ENCODE peak calls at places on chromosomes 13 and 19, in four cellular contexts. C is SK-N-SH, R is H1, G is WTC11. K is an unnamed sample.

GRCh38 chr19:391726-392374 is 17.1 kb downstream of the C2CD4C start:
- DNase-seq in C (no peak), R (no peak), G (no peak), K (no peak)

GRCh38 chr13:29125934-29126424 is 305.8 kb downstream of the MTUS2 start:
- DNase-seq in C (no peak), R (no peak), G (no peak), K (no peak)

GRCh38 chr19:43455321-43456113 is 9.9 kb downstream of the LYPD3 start:
- DNase-seq in C (no peak), R (no peak), G (no peak), K (no peak)

GRCh38 chr19:55369651-55370304 is 485 bp downstream of the IL11 start:
- DNase-seq in C (peak), R (peak), G (peak), K (peak)

GRCh38 chr13:99505814-99506269 is 4.6 kb downstream of the TM9SF2 start:
- DNase-seq in C (peak), R (no peak), G (no peak), K (no peak)

GRCh38 chr13:40480012-40480914 is 186.2 kb downstream of the FOXO1 start:
- DNase-seq in C (no peak), R (no peak), G (no peak), K (no peak)

GRCh38 chr13:41308241-41308640 is 2.8 kb upstream of the NAA16 start:
- DNase-seq in C (no peak), R (no peak), G (no peak), K (no peak)

GRCh38 chr19:38831142-38831605 is 420 bp downstream of the ECH1 start:
- DNase-seq in C (peak), R (no peak), G (peak), K (peak)

GRCh38 chr13:59680429-59681024 is 483.2 kb downstream of the DIAPH3 start:
- DNase-seq in C (no peak), R (no peak), G (no peak), K (peak)

GRCh38 chr19:27746691-27747380 is 1466.1 kb downstream of the UQCRFS1 start:
- DNase-seq in C (peak), R (peak), G (peak), K (peak)

GRCh38 chr13:37187110-37187509 is 81.6 kb upstream of the CSNK1A1L start:
- DNase-seq in C (no peak), R (no peak), G (no peak), K (no peak)

GRCh38 chr13:51003642-51004041 is 94.1 kb downstream of the RNASEH2B start:
- DNase-seq in C (no peak), R (no peak), G (no peak), K (no peak)

GRCh38 chr13:72293206-72293605 is 426.2 kb upstream of the DACH1 start:
- DNase-seq in C (no peak), R (no peak), G (no peak), K (no peak)

GRCh38 chr13:98334620-98335205 is 157.6 kb upstream of the RNF113B start:
- DNase-seq in C (no peak), R (no peak), G (no peak), K (no peak)

GRCh38 chr19:47994209-47994802 is at the start of gene ELSPBP1:
- DNase-seq in C (no peak), R (no peak), G (no peak), K (no peak)

GRCh38 chr19:13091400-13092161 is 11.1 kb downstream of the LYL1 start:
- DNase-seq in C (peak), R (peak), G (peak), K (no peak)

GRCh38 chr19:46288896-46289588 is 7.8 kb upstream of the HIF3A start:
- DNase-seq in C (no peak), R (no peak), G (no peak), K (no peak)

GRCh38 chr13:71864981-71865857 is 1.8 kb downstream of the DACH1 start:
- DNase-seq in C (peak), R (peak), G (peak), K (no peak)

GRCh38 chr19:29680447-29680846 is 15.2 kb downstream of the PLEKHF1 start:
- DNase-seq in C (no peak), R (no peak), G (no peak), K (no peak)

GRCh38 chr19:54138777-54139256 is 1.3 kb downstream of the CNOT3 start:
- DNase-seq in C (no peak), R (no peak), G (no peak), K (no peak)

GRCh38 chr19:54137913-54138776 is 583 bp downstream of the CNOT3 start:
- DNase-seq in C (peak), R (peak), G (no peak), K (peak)

GRCh38 chr19:54141356-54141755 is 3.8 kb downstream of the CNOT3 start:
- DNase-seq in C (no peak), R (no peak), G (no peak), K (no peak)

GRCh38 chr19:54145541-54146158 is 8.1 kb downstream of the CNOT3 start:
- DNase-seq in C (no peak), R (no peak), G (no peak), K (no peak)

GRCh38 chr19:54142166-54142780 is 4.7 kb downstream of the CNOT3 start:
- DNase-seq in C (no peak), R (no peak), G (no peak), K (no peak)
- TF ChIP-seq TEAD4 in C (no peak), R (no peak), G (no peak), K (no peak)

GRCh38 chr13:112756081-112756480 is 66.2 kb downstream of the ATP11A start:
- DNase-seq in C (no peak), R (no peak), G (no peak), K (no peak)
- TF ChIP-seq TEAD4 in C (no peak), R (no peak), G (no peak), K (no peak)

GRCh38 chr13:30968734-30969335 is 36.4 kb downstream of the TEX26 start:
- DNase-seq in C (no peak), R (no peak), G (no peak), K (no peak)
- TF ChIP-seq TEAD4 in C (no peak), R (no peak), G (no peak), K (no peak)

DNA sequence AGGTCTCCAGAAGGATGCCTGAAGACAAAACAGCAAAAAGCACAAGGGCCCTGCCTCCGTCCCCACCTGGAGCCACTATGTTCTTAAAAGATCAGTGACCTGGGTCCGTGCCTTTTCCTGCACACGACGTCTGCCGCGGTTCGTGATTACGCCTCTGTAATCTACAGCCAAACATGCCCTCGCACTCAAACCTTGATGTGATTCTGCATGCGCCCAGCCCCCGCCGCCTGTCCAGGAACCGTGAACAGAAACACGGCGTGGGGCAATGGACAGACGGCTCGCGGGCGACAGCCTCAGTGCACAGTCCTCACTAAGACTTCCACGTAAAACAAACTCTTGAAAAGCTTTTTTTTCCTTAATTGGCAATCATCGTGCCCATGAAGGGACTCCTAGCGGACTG is 15.5 kb downstream of the C13orf46 start:
- DNase-seq in C (no peak), R (no peak), G (no peak), K (no peak)
- TF ChIP-seq TEAD4 in C (no peak), R (no peak), G (no peak), K (no peak)

DNA sequence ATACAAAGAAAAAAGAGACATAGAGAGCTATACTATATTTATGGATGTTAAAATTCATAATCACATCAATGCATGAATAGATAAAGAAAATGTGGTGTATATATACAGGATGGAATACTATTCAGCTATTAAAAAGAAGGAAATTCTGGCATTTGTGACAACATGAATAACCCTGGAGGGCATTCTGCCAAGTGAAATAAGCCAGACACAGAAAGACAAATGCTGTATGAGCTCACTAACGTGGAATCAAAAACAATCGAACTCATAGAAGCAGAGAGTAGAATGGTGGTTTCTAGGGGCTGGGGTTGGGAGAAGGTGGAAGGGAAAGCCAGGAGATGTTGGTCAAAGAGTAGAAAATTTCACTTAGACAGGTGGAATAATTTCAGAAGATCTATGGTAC is 24.0 kb downstream of the UTP14C start:
- DNase-seq in C (no peak), R (no peak), G (no peak), K (no peak)
- TF ChIP-seq TEAD4 in C (no peak), R (no peak), G (no peak), K (no peak)

DNA sequence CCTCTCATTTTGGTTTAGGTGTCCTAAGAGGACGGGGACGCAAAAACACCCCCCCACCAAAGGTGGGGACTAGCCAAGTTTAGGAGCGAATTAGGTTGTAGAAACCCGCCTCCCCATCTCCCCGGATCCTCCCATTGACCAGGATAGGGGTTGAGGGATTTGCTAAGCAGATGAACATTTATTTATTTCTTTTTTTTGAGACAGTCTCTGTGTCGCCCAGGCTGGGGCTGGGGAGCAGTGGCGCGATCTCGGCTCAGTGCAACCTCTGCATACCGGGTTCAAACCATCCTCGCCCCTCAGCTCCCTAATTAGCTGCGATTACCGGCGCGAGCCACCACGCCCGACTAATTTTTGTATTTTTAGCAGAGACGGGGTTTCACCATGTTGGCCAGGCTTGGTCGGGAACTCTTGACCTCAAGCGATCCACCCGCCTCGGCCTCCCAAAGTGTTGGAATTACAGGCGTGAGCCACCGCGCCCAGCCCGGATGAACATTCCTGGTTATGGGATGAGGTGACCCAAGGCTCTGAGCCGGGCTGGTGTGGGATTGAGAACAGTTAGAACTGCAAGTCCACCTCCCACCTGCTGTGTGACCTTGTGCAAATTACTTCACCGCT is 934 bp downstream of the PPP2R1A start:
- DNase-seq in C (peak), R (peak), G (peak), K (peak)
- TF ChIP-seq TEAD4 in C (no peak), R (no peak), G (no peak), K (no peak)

DNA sequence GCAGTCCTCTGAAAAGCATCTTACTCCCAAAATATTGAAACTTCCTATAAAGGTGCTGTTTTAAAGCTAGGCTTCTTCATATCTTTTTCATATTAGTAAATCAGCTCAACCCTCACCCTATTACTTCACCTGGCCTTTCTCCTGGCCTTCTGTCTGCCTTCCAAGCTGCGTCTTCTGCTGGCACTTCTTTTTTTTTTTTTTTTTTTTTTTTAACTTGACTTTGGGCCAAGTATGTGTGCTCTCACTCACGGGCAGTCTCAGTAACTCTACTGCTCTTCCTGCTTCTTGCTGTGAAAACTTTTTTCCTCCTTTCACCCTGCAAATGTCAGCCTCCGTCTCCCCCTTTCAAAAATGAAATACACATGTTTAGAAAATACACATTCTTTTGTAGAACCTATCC is 41.2 kb upstream of the KCTD4 start:
- DNase-seq in C (peak), R (no peak), G (no peak), K (no peak)
- TF ChIP-seq TEAD4 in C (no peak), R (no peak), G (no peak), K (no peak)

GRCh38 chr19:30864460-30865215 is 484.6 kb downstream of the TSHZ3 start:
- DNase-seq in C (no peak), R (no peak), G (no peak), K (no peak)
- TF ChIP-seq TEAD4 in C (no peak), R (no peak), G (no peak), K (peak)

GRCh38 chr19:11324079-11324661 is 15.3 kb downstream of the RAB3D start:
- DNase-seq in C (peak), R (no peak), G (no peak), K (no peak)
- TF ChIP-seq TEAD4 in C (no peak), R (no peak), G (no peak), K (no peak)

K was measured in K562.